ENCODE peak calls at places on chromosomes 12 and 14, in six cellular contexts. I is HepG2, V is fibroblast of lung, S is IMR-90, E is GM12865, N is upper lobe of left lung. R is an unnamed sample.

GRCh38 chr12:16946691-16947090 is 340.7 kb upstream of the LMO3 start:
- DNase-seq in I (no peak), E (no peak), N (no peak), S (no peak), V (no peak), R (no peak)

GRCh38 chr14:99333841-99334240 is 61.8 kb upstream of the BCL11B start:
- DNase-seq in V (no peak), N (no peak), I (no peak), S (no peak), E (no peak), R (no peak)

GRCh38 chr14:103109789-103110415 is 13.4 kb upstream of the TNFAIP2 start:
- DNase-seq in E (no peak), S (peak; percentile 90), I (peak; percentile 73), V (peak; percentile 86), N (peak; percentile 88), R (no peak)

GRCh38 chr12:95922231-95922630 is 20.2 kb downstream of the CCDC38 start:
- DNase-seq in S (peak; percentile 33), N (no peak), E (no peak), I (no peak), V (peak; percentile 4), R (no peak)

GRCh38 chr12:61610143-61610542 is 650.1 kb upstream of the USP15 start:
- DNase-seq in N (no peak), E (no peak), I (no peak), V (no peak), S (no peak), R (no peak)

GRCh38 chr14:36524874-36525745 is 5.1 kb upstream of the NKX2-1 start:
- DNase-seq in I (peak; percentile 74), E (peak; percentile 25), S (no peak), V (no peak), N (peak; percentile 93), R (peak; percentile 12)

GRCh38 chr14:103141117-103141796 is 18.0 kb downstream of the TNFAIP2 start:
- DNase-seq in E (peak; percentile 80), V (peak; percentile 20), N (no peak), S (peak; percentile 38), I (peak; percentile 54), R (peak; percentile 74)

GRCh38 chr12:123152823-123153222 is 1.9 kb upstream of the PITPNM2 start:
- DNase-seq in E (no peak), S (no peak), V (no peak), N (no peak), I (no peak), R (no peak)

GRCh38 chr14:102451064-102451352 is 58.6 kb downstream of the ANKRD9 start:
- DNase-seq in N (no peak), S (no peak), I (no peak), V (no peak), E (no peak), R (no peak)

GRCh38 chr12:49189731-49190314 is 943 bp upstream of the TUBA1A start:
- DNase-seq in I (no peak), V (peak; percentile 6), E (no peak), S (no peak), N (no peak), R (no peak)

GRCh38 chr12:81644503-81644902 is 114.6 kb downstream of the PPFIA2 start:
- DNase-seq in N (no peak), V (peak; percentile 44), I (peak; percentile 38), E (peak; percentile 30), S (peak; percentile 36), R (peak; percentile 33)

GRCh38 chr12:117485984-117486839 is 124.8 kb upstream of the NOS1 start:
- DNase-seq in I (no peak), N (no peak), E (no peak), S (no peak), V (peak; percentile 36), R (no peak)

GRCh38 chr12:16515666-16516065 is 90.3 kb downstream of the LMO3 start:
- DNase-seq in I (no peak), N (no peak), S (peak; percentile 66), E (no peak), V (peak; percentile 52), R (no peak)

GRCh38 chr12:29157486-29157946 is 8.4 kb downstream of the FAR2 start:
- DNase-seq in I (no peak), V (peak; percentile 88), E (no peak), S (peak; percentile 33), N (no peak), R (no peak)

GRCh38 chr12:6667559-6668210 is 4.8 kb upstream of the ING4 start:
- DNase-seq in N (peak; percentile 59), S (no peak), V (no peak), E (no peak), I (no peak), R (no peak)

GRCh38 chr14:92122351-92122677 is 545 bp downstream of the CPSF2 start:
- DNase-seq in N (no peak), I (peak; percentile 18), S (peak; percentile 20), V (peak; percentile 33), E (peak; percentile 33), R (peak; percentile 29)

GRCh38 chr14:31933716-31934115 is 143.4 kb upstream of the ARHGAP5 start:
- DNase-seq in S (peak; percentile 36), E (no peak), N (no peak), V (peak; percentile 38), I (no peak), R (no peak)

GRCh38 chr14:90512332-90512951 is 115.6 kb downstream of the CALM1 start:
- DNase-seq in V (no peak), N (peak; percentile 63), S (no peak), E (no peak), I (no peak), R (no peak)

GRCh38 chr12:6215120-6215807 is 15.1 kb downstream of the CD9 start:
- DNase-seq in S (no peak), V (no peak), E (no peak), N (no peak), I (no peak), R (no peak)

GRCh38 chr12:27331299-27331926 is 1.2 kb upstream of the BMAL2 start:
- DNase-seq in V (peak; percentile 97), S (peak; percentile 98), N (no peak), I (peak; percentile 35), E (peak; percentile 87), R (peak; percentile 60)

GRCh38 chr14:34023824-34024767 is 73.2 kb upstream of the EGLN3 start:
- DNase-seq in I (peak; percentile 100), V (no peak), N (no peak), S (no peak), E (no peak), R (no peak)

GRCh38 chr14:99327050-99327449 is 55.1 kb upstream of the BCL11B start:
- DNase-seq in E (no peak), I (no peak), N (no peak), V (no peak), S (no peak), R (peak; percentile 13)

DNA sequence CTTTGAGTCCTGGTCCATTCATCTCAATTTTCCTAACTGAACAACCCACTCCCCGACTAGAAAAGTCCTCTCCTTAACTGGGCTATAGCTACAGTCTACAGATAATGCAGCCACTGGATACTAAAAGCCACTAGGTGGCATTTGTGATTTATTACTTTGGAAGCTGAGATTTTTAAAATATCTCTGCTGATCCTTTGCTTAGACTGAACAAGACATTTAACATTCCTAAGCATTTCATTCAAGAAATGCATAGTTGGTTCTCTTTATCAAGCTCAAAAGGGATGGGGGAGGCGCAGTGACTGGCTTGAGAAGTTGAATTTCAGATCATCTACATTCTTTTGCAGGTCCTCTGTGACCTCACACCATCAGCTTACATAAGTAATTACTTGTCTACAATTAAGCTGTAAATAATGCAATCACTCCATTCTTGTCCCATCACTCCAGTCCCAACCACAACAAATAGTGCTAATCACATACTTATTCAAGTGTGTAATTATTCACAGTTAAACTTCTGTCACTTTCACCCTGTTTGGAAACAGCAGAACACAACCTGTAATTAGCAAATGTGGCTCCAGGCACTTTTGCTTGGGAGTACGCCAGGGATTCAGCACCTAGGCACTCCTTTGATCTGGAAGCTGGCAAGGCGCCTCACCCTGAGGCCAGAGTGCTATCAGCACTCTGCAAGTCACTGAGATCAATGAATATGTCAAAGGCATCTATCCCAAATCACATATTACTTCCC is 203.5 kb downstream of the NOVA1 start:
- DNase-seq in N (no peak), E (no peak), S (peak; percentile 12), I (no peak), V (peak; percentile 52), R (no peak)
- TF ChIP-seq CTCF in N (no peak), E (no peak), S (peak; percentile 46), I (no peak), V (peak; percentile 36), R (no peak)

GRCh38 chr12:108190529-108190928 is 61.4 kb downstream of the WSCD2 start:
- DNase-seq in I (no peak), N (no peak), E (no peak), V (no peak), S (no peak), R (no peak)
- TF ChIP-seq CTCF in I (no peak), N (no peak), E (no peak), V (no peak), S (no peak), R (no peak)

GRCh38 chr12:121133838-121134237 is 1.2 kb downstream of the P2RX7 start:
- DNase-seq in E (no peak), N (no peak), I (no peak), S (no peak), V (no peak), R (no peak)

GRCh38 chr12:121137512-121137911 is 4.8 kb downstream of the P2RX7 start:
- DNase-seq in V (no peak), I (no peak), N (no peak), E (no peak), S (no peak), R (no peak)

GRCh38 chr12:121138284-121138683 is 5.6 kb downstream of the P2RX7 start:
- DNase-seq in V (no peak), N (no peak), I (no peak), E (no peak), S (no peak), R (no peak)

GRCh38 chr12:121132601-121133481 is at the start of gene P2RX7:
- DNase-seq in I (no peak), V (peak; percentile 56), S (peak; percentile 52), N (peak; percentile 88), E (peak; percentile 73), R (peak; percentile 65)

DNA sequence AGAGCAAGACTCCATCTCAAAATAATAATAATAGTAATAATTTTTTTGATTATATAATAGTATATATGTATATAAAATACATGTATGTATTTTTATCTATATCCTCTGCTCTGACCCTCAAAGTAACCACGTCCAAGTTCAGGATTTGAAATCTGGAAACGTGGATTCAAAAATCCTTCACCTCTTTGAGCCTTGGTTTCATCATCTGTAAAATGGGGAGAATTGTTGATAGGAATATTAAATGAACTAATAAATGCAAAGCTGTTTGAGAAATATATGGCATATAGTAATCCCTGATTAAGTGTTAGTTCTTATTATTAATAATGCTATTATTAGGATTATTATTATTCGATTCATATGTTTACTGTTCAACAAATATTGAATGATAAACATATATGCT is 2.6 kb downstream of the P2RX7 start:
- DNase-seq in V (no peak), I (no peak), S (no peak), E (no peak), N (no peak), R (no peak)
- TF ChIP-seq CTCF in V (no peak), I (no peak), S (no peak), E (no peak), N (no peak), R (no peak)

DNA sequence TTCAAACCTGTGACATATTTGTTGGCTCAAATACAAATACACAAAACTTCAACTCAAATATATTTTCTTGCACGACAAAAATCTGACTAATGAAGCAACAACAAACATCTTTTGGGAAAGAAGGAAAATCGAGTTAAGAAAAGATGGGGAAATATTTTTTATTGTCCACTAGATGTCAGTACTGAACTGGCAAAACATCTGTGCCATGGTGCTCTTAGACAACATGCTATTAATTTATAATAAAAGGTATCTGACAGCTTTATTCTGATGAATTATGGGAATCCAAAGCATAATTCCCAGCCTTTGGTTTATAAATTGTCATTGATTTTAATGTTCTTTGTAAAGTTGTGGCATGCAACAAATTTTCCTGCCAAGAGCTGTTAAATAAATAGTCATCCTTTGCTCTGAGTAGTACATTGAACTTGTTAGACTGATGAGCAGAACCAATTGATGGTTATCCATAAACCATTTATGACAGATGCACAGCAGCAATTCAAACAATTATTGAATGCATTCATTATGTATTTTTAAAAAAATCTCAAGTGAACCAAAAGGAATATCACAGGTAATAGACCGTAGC is 231.2 kb downstream of the ETNK1 start:
- DNase-seq in V (peak; percentile 39), S (peak; percentile 45), N (no peak), I (peak; percentile 20), E (peak; percentile 9), R (no peak)
- TF ChIP-seq CTCF in V (peak; percentile 55), S (peak; percentile 70), N (peak; percentile 33), I (peak; percentile 59), E (peak; percentile 40), R (peak; percentile 41)

R was measured in GM10248.